ENCODE peak calls at places on chromosomes 12 and 14, in four cellular contexts. U is tibial artery, L is PC-3, K is HCT116. T is an unnamed sample. For H3K36me3, the result is how much of the 10 kb centered on the place peaks cover.

GRCh38 chr12:59698599-59698998 is 102.8 kb downstream of the SLC16A7 start:
- DNase-seq in U (no peak), L (peak), K (no peak), T (no peak)

GRCh38 chr12:28235017-28235416 is 44.8 kb downstream of the CCDC91 start:
- DNase-seq in U (no peak), L (no peak), K (no peak), T (no peak)

GRCh38 chr12:122421815-122422737 is at the start of gene CLIP1:
- DNase-seq in U (peak), L (peak), K (no peak), T (no peak)

GRCh38 chr14:53670701-53671100 is 285.9 kb downstream of the BMP4 start:
- DNase-seq in U (no peak), L (peak), K (no peak), T (peak)

GRCh38 chr12:1845427-1845826 is 25.1 kb downstream of the LRTM2 start:
- DNase-seq in U (no peak), L (no peak), K (no peak), T (no peak)

GRCh38 chr14:65054471-65055085 is 47.7 kb downstream of the MAX start:
- DNase-seq in U (no peak), L (no peak), K (no peak), T (no peak)

GRCh38 chr12:78797201-78797931 is 67.2 kb upstream of the SYT1 start:
- DNase-seq in U (no peak), L (peak), K (no peak), T (no peak)

GRCh38 chr12:132188451-132189298 is 44.4 kb downstream of the NOC4L start:
- DNase-seq in U (no peak), L (no peak), K (no peak), T (no peak)

GRCh38 chr12:113062502-113063395 is 6.2 kb downstream of the DTX1 start:
- DNase-seq in U (no peak), L (no peak), K (no peak), T (no peak)

GRCh38 chr12:47082963-47083621 is 3.3 kb upstream of the AMIGO2 start:
- DNase-seq in U (no peak), L (peak), K (no peak), T (peak)

GRCh38 chr12:2628401-2628800 is 166.4 kb upstream of the FKBP4 start:
- DNase-seq in U (no peak), L (no peak), K (no peak), T (no peak)

GRCh38 chr14:34243001-34243400 is 219.0 kb downstream of the SPTSSA start:
- DNase-seq in U (no peak), L (no peak), K (no peak), T (no peak)

GRCh38 chr12:109284392-109284791 is 24.7 kb downstream of the FOXN4 start:
- DNase-seq in U (no peak), L (no peak), K (no peak), T (no peak)

GRCh38 chr12:54300732-54301427 is at the start of gene NFE2:
- DNase-seq in U (peak), L (peak), K (no peak), T (no peak)

GRCh38 chr12:117333331-117334000 is 28.0 kb downstream of the NOS1 start:
- DNase-seq in U (no peak), L (no peak), K (no peak), T (no peak)

GRCh38 chr12:71693126-71693525 is 7.2 kb downstream of the TMEM19 start:
- DNase-seq in U (no peak), L (no peak), K (no peak), T (no peak)

GRCh38 chr12:71691504-71692129 is 5.7 kb downstream of the TMEM19 start:
- DNase-seq in U (no peak), L (no peak), K (no peak), T (no peak)

GRCh38 chr12:71688961-71689570 is 3.2 kb downstream of the TMEM19 start:
- DNase-seq in U (no peak), L (no peak), K (no peak), T (no peak)

GRCh38 chr12:71695782-71696181 is 9.9 kb downstream of the TMEM19 start:
- DNase-seq in U (no peak), L (no peak), K (no peak), T (no peak)

DNA sequence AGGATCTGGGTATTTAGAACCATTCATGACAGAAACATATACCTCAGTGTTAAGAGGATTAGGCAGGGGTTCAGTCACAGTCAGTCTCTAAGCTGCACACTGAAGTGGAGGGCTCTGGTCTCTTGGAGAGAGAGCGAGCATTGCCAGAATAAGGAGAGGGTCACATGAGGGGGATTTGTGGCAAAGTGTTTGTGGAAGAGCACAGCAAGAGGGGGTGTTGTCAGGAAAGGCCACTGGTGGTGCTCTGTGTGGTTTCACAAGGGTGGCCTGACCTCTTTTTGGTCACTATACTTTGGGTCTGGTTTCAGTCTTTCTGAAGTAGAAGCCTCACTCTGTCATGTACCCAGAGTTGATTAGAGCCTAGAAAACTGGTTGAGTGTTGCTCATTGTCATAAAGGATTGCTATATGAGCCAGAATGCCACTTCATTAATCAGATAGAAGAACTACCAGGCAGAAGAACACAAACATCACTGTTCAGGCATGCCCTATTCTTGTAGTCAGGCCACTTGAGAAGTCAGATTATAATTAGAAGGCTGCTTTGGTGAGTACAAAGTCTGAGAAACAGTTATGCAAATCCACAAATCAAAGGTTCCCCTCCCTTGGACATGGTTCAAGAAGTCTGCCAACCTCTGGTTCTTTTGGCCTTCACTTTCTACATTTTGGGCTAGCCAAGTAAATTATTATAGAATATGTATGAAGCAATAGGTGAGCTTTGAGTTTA is 8.4 kb downstream of the TMEM19 start:
- DNase-seq in U (no peak), L (no peak), K (no peak), T (no peak)
- H3K4me3 ChIP-seq in U (no peak), L (no peak), K (no peak), T (no peak)

GRCh38 chr14:21326972-21327371 is 47.1 kb downstream of the RPGRIP1 start:
- DNase-seq in U (no peak), L (no peak), K (no peak), T (no peak)
- TF ChIP-seq CTCF in U (no peak), L (no peak), K (no peak), T (no peak)

GRCh38 chr14:101408077-101408831 is 153.0 kb upstream of the DIO3 start:
- DNase-seq in U (peak), L (peak), K (no peak), T (no peak)

GRCh38 chr14:101411151-101411550 is 150.1 kb upstream of the DIO3 start:
- DNase-seq in U (no peak), L (no peak), K (no peak), T (no peak)

GRCh38 chr14:101409006-101409543 is 152.2 kb upstream of the DIO3 start:
- DNase-seq in U (no peak), L (peak), K (no peak), T (no peak)

GRCh38 chr14:101411770-101412169 is 149.5 kb upstream of the DIO3 start:
- DNase-seq in U (no peak), L (no peak), K (no peak), T (no peak)

GRCh38 chr14:101410126-101410525 is 151.2 kb upstream of the DIO3 start:
- DNase-seq in U (no peak), L (no peak), K (no peak), T (no peak)
- H3K36me3 ChIP-seq in U (under half), L (under half), K (under half), T (under half)

DNA sequence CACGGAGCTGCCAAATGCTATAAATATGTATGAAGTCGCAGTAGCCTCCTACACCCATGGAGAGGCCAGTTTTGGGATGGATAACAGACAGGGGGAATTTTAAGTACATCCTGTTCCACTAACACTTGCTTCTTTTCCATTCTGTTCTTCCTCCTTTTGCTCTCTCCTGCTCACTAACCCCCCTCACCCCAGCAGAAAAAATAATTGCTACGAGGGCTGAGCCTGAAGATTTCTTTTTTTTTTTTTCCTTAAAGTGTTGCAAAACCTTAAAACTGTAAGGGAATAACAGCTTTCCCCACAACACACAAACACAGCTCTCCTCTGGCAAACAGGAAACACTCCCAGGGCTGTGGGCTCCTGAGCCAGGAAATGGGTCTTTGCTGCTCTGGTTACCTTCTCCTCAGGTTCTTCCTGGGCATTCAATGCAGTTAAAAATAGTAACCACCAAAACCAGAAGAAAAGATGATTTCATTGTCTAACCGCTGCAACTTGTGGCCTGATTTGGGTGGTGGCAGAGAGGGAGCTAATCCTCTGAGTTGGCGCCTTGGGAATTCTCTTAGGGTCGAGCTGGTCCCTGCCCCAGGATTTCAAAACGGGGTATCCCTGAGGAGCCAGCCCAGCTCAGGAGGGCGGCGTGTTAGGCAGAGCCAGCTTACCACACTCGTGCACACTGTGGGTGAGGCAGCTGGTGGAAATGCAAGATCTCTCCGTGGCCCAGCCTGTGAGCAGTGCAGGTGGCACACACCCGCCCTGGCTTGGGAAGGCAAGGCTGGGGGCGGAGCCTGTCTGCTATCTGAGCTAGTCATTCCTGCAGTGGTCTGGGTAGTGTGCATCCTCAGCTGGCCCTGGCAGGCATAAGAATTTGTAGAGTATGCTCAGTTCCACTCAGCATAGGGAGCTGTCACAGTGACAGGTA is 17.1 kb upstream of the EMP1 start:
- DNase-seq in U (peak), L (peak), K (no peak), T (no peak)
- H3K4me3 ChIP-seq in U (no peak), L (peak), K (peak), T (no peak)

T was measured in kidney epithelial cell.